ENCODE peak calls at places on chromosomes 7 and 10, in eight cellular contexts. R, X, I, V, A, K, Y and D are unnamed samples.

GRCh38 chr10:19877466-19878255 is 61.4 kb downstream of the PLXDC2 start:
- DNase-seq in A (no peak), X (no peak), I (no peak), R (no peak), K (no peak), Y (no peak), V (no peak), D (no peak)

GRCh38 chr7:29146888-29147609 is 712 bp upstream of the CPVL start:
- DNase-seq in A (no peak), I (peak), X (no peak), K (peak), R (no peak), V (no peak), Y (no peak), D (no peak)

GRCh38 chr7:158085741-158086695 is 501.6 kb downstream of the PTPRN2 start:
- DNase-seq in X (no peak), A (no peak), K (no peak), V (no peak), Y (no peak), I (no peak), R (no peak), D (no peak)

GRCh38 chr10:49010831-49011230 is 71.2 kb upstream of the LRRC18 start:
- DNase-seq in R (no peak), Y (no peak), K (no peak), V (no peak), A (no peak), X (no peak), I (no peak), D (no peak)

GRCh38 chr10:48274636-48275035 is at the start of gene FRMPD2:
- DNase-seq in Y (no peak), K (no peak), X (peak), I (no peak), A (no peak), V (no peak), R (no peak), D (no peak)

GRCh38 chr10:45602082-45602730 is 70.4 kb downstream of the ZFAND4 start:
- DNase-seq in V (peak), I (no peak), X (no peak), Y (peak), R (peak), A (peak), K (no peak), D (peak)

GRCh38 chr7:45972629-45973312 is 51.7 kb upstream of the IGFBP3 start:
- DNase-seq in R (no peak), K (no peak), I (no peak), X (no peak), V (no peak), A (no peak), Y (no peak), D (no peak)

GRCh38 chr10:126080879-126081331 is 184.5 kb downstream of the FANK1 start:
- DNase-seq in X (no peak), V (peak), I (no peak), R (peak), K (no peak), A (peak), Y (no peak), D (no peak)

GRCh38 chr7:158956805-158957506 is 100.6 kb downstream of the DYNC2I1 start:
- DNase-seq in I (no peak), K (no peak), R (no peak), V (no peak), Y (no peak), A (no peak), X (no peak), D (no peak)

GRCh38 chr7:2037805-2038635 is 194.7 kb downstream of the MAD1L1 start:
- DNase-seq in I (no peak), X (no peak), A (peak), V (peak), R (peak), Y (no peak), K (peak), D (peak)

GRCh38 chr7:30501264-30501663 is 3.4 kb downstream of the GGCT start:
- DNase-seq in K (no peak), Y (no peak), V (no peak), I (no peak), X (no peak), A (no peak), R (no peak), D (no peak)

GRCh38 chr10:19730071-19730470 is 86.2 kb upstream of the PLXDC2 start:
- DNase-seq in I (no peak), K (no peak), R (peak), A (peak), V (peak), Y (peak), X (no peak), D (no peak)

GRCh38 chr10:75399461-75400162 is 2.0 kb downstream of the ZNF503 start:
- DNase-seq in X (no peak), V (peak), I (peak), R (peak), K (no peak), Y (peak), A (peak), D (peak)

GRCh38 chr10:110918633-110919348 is at the start of gene BBIP1:
- DNase-seq in R (peak), Y (peak), I (peak), K (peak), X (peak), A (peak), V (peak), D (no peak)

GRCh38 chr10:13193637-13194036 is 32.3 kb downstream of the MCM10 start:
- DNase-seq in I (no peak), R (no peak), X (no peak), K (no peak), V (no peak), Y (no peak), A (peak), D (no peak)

GRCh38 chr7:80302078-80302477 is 167.4 kb downstream of the GNAI1 start:
- DNase-seq in K (no peak), R (no peak), V (no peak), Y (no peak), X (no peak), I (no peak), A (no peak), D (no peak)

GRCh38 chr10:104109908-104110662 is 11.9 kb upstream of the SFR1 start:
- DNase-seq in V (peak), A (peak), X (no peak), Y (peak), R (peak), K (peak), I (peak), D (no peak)
- H3K4me3 ChIP-seq in V (no peak), A (no peak), X (no peak), Y (no peak), R (no peak), K (no peak), I (no peak), D (no peak)

DNA sequence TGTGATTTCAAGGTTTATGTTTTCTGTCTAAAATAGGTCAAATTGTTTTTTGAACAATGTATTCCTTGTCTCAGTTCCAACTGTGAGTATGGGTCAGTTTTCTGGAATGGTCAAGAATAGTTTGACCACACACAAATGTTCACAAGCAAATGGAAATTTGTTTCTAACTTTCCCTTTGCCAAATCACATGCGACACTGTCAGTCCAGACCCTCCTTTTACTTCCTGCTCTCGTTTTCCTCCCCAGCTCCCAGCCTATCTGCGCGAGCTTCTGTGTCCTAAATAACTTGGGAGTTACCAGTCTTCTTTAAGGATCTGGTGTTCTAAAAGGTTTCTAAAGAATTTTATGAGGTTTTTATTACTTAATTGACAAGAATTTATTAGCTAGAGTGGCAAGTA is 266.0 kb upstream of the KLF6 start:
- DNase-seq in K (no peak), R (peak), I (no peak), A (peak), Y (no peak), X (no peak), V (peak), D (no peak)
- H3K4me3 ChIP-seq in K (no peak), R (peak), I (no peak), A (no peak), Y (no peak), X (no peak), V (peak), D (no peak)

DNA sequence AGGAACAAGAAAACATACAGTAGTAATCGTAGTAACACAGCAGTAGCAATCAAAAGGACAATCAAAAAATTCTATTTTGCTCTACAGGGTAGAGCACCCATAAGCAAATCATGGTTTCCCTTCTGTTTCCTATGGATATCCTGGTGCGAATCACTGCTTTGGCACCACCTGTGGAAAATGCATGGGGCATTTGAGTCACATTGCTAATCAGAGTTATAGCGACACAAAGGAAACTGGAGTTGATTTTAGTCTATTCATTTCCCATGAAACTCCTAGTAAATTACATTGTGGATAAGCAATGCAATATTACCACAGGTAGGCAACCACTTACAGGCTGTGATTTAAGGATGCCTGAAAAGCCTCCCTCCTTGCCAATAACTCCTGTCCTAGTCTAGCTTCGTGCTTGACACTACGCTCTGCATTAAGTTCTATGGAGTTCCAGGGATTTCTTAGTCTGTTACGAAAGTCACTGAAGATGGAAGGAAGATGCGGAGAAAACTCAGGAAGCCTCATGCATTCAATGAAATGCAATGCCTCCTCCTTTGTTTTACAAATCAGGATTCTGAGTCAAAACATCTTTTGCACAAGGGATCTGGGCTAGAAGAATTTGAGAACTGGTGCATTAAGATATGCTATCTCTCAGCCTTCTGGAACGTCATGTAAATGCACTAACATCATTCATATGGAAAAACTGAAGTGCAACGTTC is 188.4 kb downstream of the DGKI start:
- DNase-seq in I (no peak), X (peak), R (no peak), A (peak), Y (no peak), K (no peak), V (peak), D (peak)
- H3K4me3 ChIP-seq in I (no peak), X (no peak), R (no peak), A (no peak), Y (no peak), K (no peak), V (no peak), D (no peak)

GRCh38 chr7:125098377-125098970 is 168.8 kb upstream of the POT1 start:
- DNase-seq in K (no peak), A (no peak), I (no peak), X (no peak), R (no peak), Y (no peak), V (peak), D (no peak)
- H3K4me3 ChIP-seq in K (no peak), A (no peak), I (no peak), X (no peak), R (no peak), Y (no peak), V (no peak), D (no peak)

DNA sequence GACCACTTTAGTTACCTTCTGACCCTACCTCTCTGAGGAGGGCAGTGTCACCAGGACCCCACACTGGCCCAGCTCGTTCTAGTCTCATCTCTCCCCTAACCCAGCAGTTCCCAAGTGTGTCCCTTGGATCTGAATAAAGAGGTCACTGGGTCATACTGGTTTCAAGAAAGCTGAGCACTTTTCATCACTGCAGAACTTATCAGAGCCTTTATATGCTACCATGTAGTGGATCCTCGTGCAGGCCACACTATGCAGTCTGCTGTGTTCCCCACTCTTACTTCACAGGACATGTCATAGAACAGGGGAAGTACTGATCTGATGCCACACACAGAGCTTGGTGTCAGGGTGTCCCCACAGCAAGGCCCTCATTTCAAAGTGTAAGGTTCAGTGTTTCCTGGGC is 113.8 kb downstream of the GFRA1 start:
- DNase-seq in V (no peak), A (no peak), I (no peak), K (no peak), Y (no peak), R (no peak), X (no peak), D (no peak)
- H3K4me3 ChIP-seq in V (no peak), A (no peak), I (no peak), K (no peak), Y (no peak), R (no peak), X (no peak), D (no peak)

GRCh38 chr10:112952282-112952991 is 2.4 kb downstream of the TCF7L2 start:
- DNase-seq in K (no peak), X (no peak), Y (no peak), A (peak), R (no peak), I (peak), V (peak), D (peak)

GRCh38 chr10:112954974-112955735 is 5.1 kb downstream of the TCF7L2 start:
- DNase-seq in I (no peak), K (no peak), A (no peak), V (no peak), Y (no peak), X (no peak), R (no peak), D (no peak)

GRCh38 chr10:112951349-112952281 is 1.6 kb downstream of the TCF7L2 start:
- DNase-seq in Y (peak), I (peak), X (no peak), K (no peak), R (peak), A (peak), V (peak), D (peak)

GRCh38 chr10:112953760-112954159 is 3.7 kb downstream of the TCF7L2 start:
- DNase-seq in X (no peak), A (peak), K (no peak), R (peak), V (peak), I (peak), Y (no peak), D (no peak)

GRCh38 chr10:112953075-112953501 is 3.0 kb downstream of the TCF7L2 start:
- DNase-seq in K (no peak), V (peak), R (no peak), A (peak), I (peak), Y (no peak), X (no peak), D (peak)
- H3K4me3 ChIP-seq in K (peak), V (peak), R (peak), A (peak), I (peak), Y (peak), X (peak), D (peak)

GRCh38 chr10:133231244-133231945 is 1.4 kb downstream of the UTF1 start:
- DNase-seq in I (no peak), X (no peak), Y (no peak), A (no peak), K (no peak), R (no peak), V (no peak), D (no peak)
- H3K4me3 ChIP-seq in I (no peak), X (peak), Y (no peak), A (no peak), K (no peak), R (no peak), V (no peak), D (no peak)